ENCODE peak calls at places on chromosomes 6 and 20, in seven cellular contexts. G is SJSA1; R is H1; X is H9; D is HCT116; O is cardiac muscle cell; P is CD4-positive, CD25-positive, alpha-beta regulatory T cell. K is an unnamed sample.

GRCh38 chr20:33654680-33655161 is 7.4 kb upstream of the C20orf144 start:
- DNase-seq in X (no peak), D (no peak), O (no peak), P (no peak), R (no peak), G (no peak), K (no peak)

GRCh38 chr6:33692760-33693158 is 18.7 kb downstream of the UQCC2 start:
- DNase-seq in D (no peak), G (no peak), R (no peak), O (peak; percentile 24), P (peak; percentile 55), X (no peak), K (no peak)

GRCh38 chr20:21607971-21608735 is 94.3 kb upstream of the NKX2-2 start:
- DNase-seq in O (no peak), D (no peak), X (no peak), G (no peak), R (no peak), P (no peak), K (no peak)

GRCh38 chr6:21073318-21073839 is 520.2 kb upstream of the SOX4 start:
- DNase-seq in X (no peak), R (no peak), P (no peak), O (no peak), D (no peak), G (no peak), K (no peak)

GRCh38 chr20:62226707-62227590 is 6.9 kb upstream of the HRH3 start:
- DNase-seq in P (no peak), X (no peak), O (no peak), G (no peak), R (no peak), D (no peak), K (no peak)

GRCh38 chr20:48839083-48839482 is 11.3 kb upstream of the PREX1 start:
- DNase-seq in D (no peak), G (no peak), R (no peak), X (no peak), P (no peak), O (no peak), K (no peak)

GRCh38 chr6:48117246-48117645 is 6.2 kb upstream of the PTCHD4 start:
- DNase-seq in G (no peak), O (no peak), X (no peak), R (no peak), D (no peak), P (no peak), K (no peak)

GRCh38 chr20:2314759-2315439 is 19.1 kb downstream of the TGM3 start:
- DNase-seq in P (no peak), R (no peak), D (peak; percentile 65), G (peak; percentile 97), O (peak; percentile 89), X (no peak), K (peak; percentile 84)

GRCh38 chr20:1806456-1806855 is 88.8 kb upstream of the SIRPA start:
- DNase-seq in D (no peak), P (no peak), X (no peak), R (no peak), O (no peak), G (no peak), K (no peak)

GRCh38 chr6:53718597-53719460 is 53.3 kb upstream of the KLHL31 start:
- DNase-seq in G (no peak), D (peak; percentile 65), X (no peak), P (peak; percentile 29), O (peak; percentile 76), R (no peak), K (peak; percentile 59)

GRCh38 chr6:70820778-70821177 is 136.1 kb downstream of the B3GAT2 start:
- DNase-seq in G (no peak), D (no peak), P (no peak), O (no peak), R (no peak), X (no peak), K (no peak)

GRCh38 chr20:50144362-50144761 is 9.2 kb downstream of the PEDS1 start:
- DNase-seq in G (peak; percentile 79), D (no peak), P (no peak), R (no peak), O (peak; percentile 98), X (no peak), K (peak; percentile 90)

GRCh38 chr6:43774776-43775583 is 5.0 kb downstream of the VEGFA start:
- DNase-seq in G (peak; percentile 83), D (no peak), O (peak; percentile 81), P (peak; percentile 29), X (peak; percentile 86), R (no peak), K (peak; percentile 93)

GRCh38 chr6:96899019-96899418 is 1.3 kb upstream of the NDUFAF4 start:
- DNase-seq in P (no peak), G (no peak), X (no peak), R (no peak), O (peak; percentile 57), D (peak; percentile 37), K (peak; percentile 45)

GRCh38 chr6:92942549-92942948 is 476.8 kb downstream of the EPHA7 start:
- DNase-seq in R (no peak), G (no peak), D (no peak), X (no peak), O (no peak), P (no peak), K (no peak)

GRCh38 chr6:53588816-53589509 is 44.1 kb upstream of the GCLC start:
- DNase-seq in O (no peak), P (no peak), X (no peak), R (no peak), D (no peak), G (no peak), K (no peak)

GRCh38 chr6:168650686-168651085 is 209.7 kb downstream of the SMOC2 start:
- DNase-seq in O (no peak), R (no peak), D (no peak), X (no peak), G (no peak), P (no peak), K (no peak)

GRCh38 chr6:57021086-57021720 is 25.3 kb upstream of the KIAA1586 start:
- DNase-seq in P (peak; percentile 16), X (no peak), D (peak; percentile 51), R (no peak), O (peak; percentile 69), G (no peak), K (peak; percentile 62)

GRCh38 chr6:43687437-43688347 is at the start of gene MRPS18A:
- DNase-seq in O (peak; percentile 75), D (peak; percentile 69), X (peak; percentile 89), P (peak; percentile 75), G (peak; percentile 78), R (no peak), K (peak; percentile 87)

GRCh38 chr20:48606841-48607543 is 220.8 kb downstream of the PREX1 start:
- DNase-seq in P (no peak), D (no peak), O (no peak), R (no peak), X (no peak), G (peak; percentile 31), K (no peak)

GRCh38 chr6:170575250-170575649 is 9.2 kb downstream of the PDCD2 start:
- DNase-seq in R (no peak), D (no peak), G (no peak), P (no peak), O (peak; percentile 20), X (no peak), K (peak; percentile 10)

GRCh38 chr6:161135695-161136591 is 137.9 kb downstream of the AGPAT4 start:
- DNase-seq in R (no peak), X (no peak), G (no peak), O (no peak), D (no peak), P (no peak), K (no peak)
- H3K27ac ChIP-seq in R (no peak overlapping the region), X (no peak overlapping the region), G (no peak overlapping the region), O (no peak overlapping the region), D (no peak overlapping the region), P (no peak overlapping the region), K (no peak overlapping the region)

GRCh38 chr6:1958257-1958656 is 287.1 kb downstream of the GMDS start:
- DNase-seq in P (no peak), X (no peak), O (no peak), D (no peak), R (no peak), G (no peak), K (no peak)
- H3K27ac ChIP-seq in P (no peak overlapping the region), X (no peak overlapping the region), O (no peak overlapping the region), D (no peak overlapping the region), R (no peak overlapping the region), G (no peak overlapping the region), K (no peak overlapping the region)

GRCh38 chr20:51529758-51530157 is 12.8 kb downstream of the NFATC2 start:
- DNase-seq in R (no peak), D (no peak), G (no peak), P (peak; percentile 42), O (no peak), X (no peak), K (no peak)
- H3K27ac ChIP-seq in R (no peak overlapping the region), D (no peak overlapping the region), G (no peak overlapping the region), P (peak overlapping the region; percentile 84), O (no peak overlapping the region), X (no peak overlapping the region), K (no peak overlapping the region)

DNA sequence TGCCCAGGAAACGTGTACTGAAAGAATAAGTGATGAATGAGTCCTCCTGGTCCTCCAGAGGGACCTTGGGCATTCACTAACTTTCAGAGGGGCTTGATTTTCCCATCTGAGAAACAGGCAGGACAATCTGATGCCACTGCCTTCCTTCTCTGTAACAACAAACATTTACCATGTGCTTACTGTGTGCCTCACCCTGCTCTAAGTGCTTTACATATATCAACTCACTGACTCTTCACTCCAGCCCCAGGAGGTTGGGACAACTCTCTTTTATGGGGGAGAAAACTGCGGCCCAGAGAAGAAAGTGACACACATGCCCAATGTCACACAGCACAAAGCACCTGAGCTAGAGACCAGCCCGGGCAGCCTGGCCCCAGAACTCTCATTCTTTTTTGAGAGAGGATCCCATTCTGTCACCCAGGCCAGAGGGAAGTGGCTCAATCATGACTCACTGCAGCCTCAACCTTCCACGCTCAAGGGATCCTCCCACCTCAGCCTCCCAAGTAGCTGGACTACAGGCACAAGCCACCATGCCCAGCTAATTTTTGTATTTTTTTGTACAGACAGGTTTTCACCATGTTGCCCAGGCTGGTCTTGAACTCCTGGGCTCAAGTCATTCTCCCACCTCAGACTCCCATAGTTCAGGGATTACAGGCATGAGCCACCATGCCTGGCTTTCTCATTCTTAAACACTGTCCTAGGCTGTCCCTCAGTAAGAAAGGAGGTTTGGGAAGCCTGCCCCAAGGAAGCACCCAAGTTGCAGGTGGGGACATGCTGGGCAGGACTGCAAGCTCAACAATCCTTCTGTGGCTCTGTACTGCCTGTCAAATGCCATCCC is 38.0 kb downstream of the NOL4L start:
- DNase-seq in D (no peak), X (no peak), R (no peak), P (no peak), G (no peak), O (no peak), K (no peak)
- H3K27ac ChIP-seq in D (no peak overlapping the region), X (no peak overlapping the region), R (no peak overlapping the region), P (no peak overlapping the region), G (no peak overlapping the region), O (no peak overlapping the region), K (no peak overlapping the region)